ENCODE peak calls at places on chromosome 17, in five cellular contexts. One of them, this sample, is unnamed.

GRCh38 chr17:2484876-2485275 is 26.8 kb downstream of the METTL16 start:
- DNase-seq in GM04504: no peak
- DNase-seq in endothelial cell: no peak
- DNase-seq in dermis blood vessel endothelial cell: no peak
- DNase-seq in activated naive CD4-positive, alpha-beta T cell: no peak
- DNase-seq in this sample: no peak

GRCh38 chr17:65750166-65750565 is 188.7 kb upstream of the AXIN2 start:
- DNase-seq in GM04504: no peak
- DNase-seq in endothelial cell: no peak
- DNase-seq in dermis blood vessel endothelial cell: no peak
- DNase-seq in activated naive CD4-positive, alpha-beta T cell: no peak
- DNase-seq in this sample: no peak

GRCh38 chr17:31378638-31379037 is 12.8 kb upstream of the RAB11FIP4 start:
- DNase-seq in GM04504: no peak
- DNase-seq in endothelial cell: no peak
- DNase-seq in dermis blood vessel endothelial cell: no peak
- DNase-seq in activated naive CD4-positive, alpha-beta T cell: no peak
- DNase-seq in this sample: no peak

GRCh38 chr17:78790552-78790951 is 8.5 kb upstream of the CYTH1 start:
- DNase-seq in GM04504: no peak
- DNase-seq in endothelial cell: no peak
- DNase-seq in dermis blood vessel endothelial cell: no peak
- DNase-seq in activated naive CD4-positive, alpha-beta T cell: no peak
- DNase-seq in this sample: no peak

GRCh38 chr17:81371910-81372760 is 23.1 kb upstream of the BAHCC1 start:
- DNase-seq in GM04504: no peak
- DNase-seq in endothelial cell: peak; percentile 54
- DNase-seq in dermis blood vessel endothelial cell: peak; percentile 74
- DNase-seq in activated naive CD4-positive, alpha-beta T cell: no peak
- DNase-seq in this sample: no peak

GRCh38 chr17:49406791-49407190 is 7.9 kb downstream of the PHB1 start:
- DNase-seq in GM04504: no peak
- DNase-seq in endothelial cell: no peak
- DNase-seq in dermis blood vessel endothelial cell: no peak
- DNase-seq in activated naive CD4-positive, alpha-beta T cell: no peak
- DNase-seq in this sample: no peak

GRCh38 chr17:64240261-64240740 is 22.8 kb downstream of the TEX2 start:
- DNase-seq in GM04504: no peak
- DNase-seq in endothelial cell: no peak
- DNase-seq in dermis blood vessel endothelial cell: peak; percentile 33
- DNase-seq in activated naive CD4-positive, alpha-beta T cell: no peak
- DNase-seq in this sample: no peak

GRCh38 chr17:80106176-80106575 is 4.8 kb downstream of the GAA start:
- DNase-seq in GM04504: no peak
- DNase-seq in endothelial cell: no peak
- DNase-seq in dermis blood vessel endothelial cell: no peak
- DNase-seq in activated naive CD4-positive, alpha-beta T cell: no peak
- DNase-seq in this sample: no peak

GRCh38 chr17:43019418-43019817 is 2.8 kb downstream of the VAT1 start:
- DNase-seq in GM04504: no peak
- DNase-seq in endothelial cell: no peak
- DNase-seq in dermis blood vessel endothelial cell: no peak
- DNase-seq in activated naive CD4-positive, alpha-beta T cell: no peak
- DNase-seq in this sample: no peak

GRCh38 chr17:35694906-35695305 is 36.5 kb upstream of the RASL10B start:
- DNase-seq in GM04504: no peak
- DNase-seq in endothelial cell: no peak
- DNase-seq in dermis blood vessel endothelial cell: no peak
- DNase-seq in activated naive CD4-positive, alpha-beta T cell: no peak
- DNase-seq in this sample: no peak

GRCh38 chr17:61000911-61001310 is 323.3 kb downstream of the BCAS3 start:
- DNase-seq in GM04504: peak; percentile 15
- DNase-seq in endothelial cell: no peak
- DNase-seq in dermis blood vessel endothelial cell: peak; percentile 10
- DNase-seq in activated naive CD4-positive, alpha-beta T cell: no peak
- DNase-seq in this sample: no peak

GRCh38 chr17:61389670-61390478 is 9.8 kb upstream of the TBX2 start:
- DNase-seq in GM04504: no peak
- DNase-seq in endothelial cell: peak; percentile 84
- DNase-seq in dermis blood vessel endothelial cell: peak; percentile 66
- DNase-seq in activated naive CD4-positive, alpha-beta T cell: no peak
- DNase-seq in this sample: no peak

GRCh38 chr17:43524945-43525575 is 21.1 kb downstream of the ETV4 start:
- DNase-seq in GM04504: no peak
- DNase-seq in endothelial cell: no peak
- DNase-seq in dermis blood vessel endothelial cell: no peak
- DNase-seq in activated naive CD4-positive, alpha-beta T cell: no peak
- DNase-seq in this sample: no peak

GRCh38 chr17:5665164-5665563 is 80.9 kb upstream of the NLRP1 start:
- DNase-seq in GM04504: no peak
- DNase-seq in endothelial cell: no peak
- DNase-seq in dermis blood vessel endothelial cell: no peak
- DNase-seq in activated naive CD4-positive, alpha-beta T cell: no peak
- DNase-seq in this sample: no peak

GRCh38 chr17:73976676-73977521 is 226.6 kb upstream of the RPL38 start:
- DNase-seq in GM04504: no peak
- DNase-seq in endothelial cell: no peak
- DNase-seq in dermis blood vessel endothelial cell: no peak
- DNase-seq in activated naive CD4-positive, alpha-beta T cell: no peak
- DNase-seq in this sample: no peak

GRCh38 chr17:68248886-68249872 is 1.3 kb downstream of the AMZ2 start:
- DNase-seq in GM04504: no peak
- DNase-seq in endothelial cell: no peak
- DNase-seq in dermis blood vessel endothelial cell: peak; percentile 17
- DNase-seq in activated naive CD4-positive, alpha-beta T cell: no peak
- DNase-seq in this sample: no peak

GRCh38 chr17:33927732-33928133 is 327.4 kb upstream of the CCL2 start:
- DNase-seq in GM04504: no peak
- DNase-seq in endothelial cell: no peak
- DNase-seq in dermis blood vessel endothelial cell: no peak
- DNase-seq in activated naive CD4-positive, alpha-beta T cell: no peak
- DNase-seq in this sample: no peak

GRCh38 chr17:81735181-81736102 is 23.4 kb downstream of the SLC25A10 start:
- DNase-seq in GM04504: peak; percentile 37
- DNase-seq in endothelial cell: no peak
- DNase-seq in dermis blood vessel endothelial cell: no peak
- DNase-seq in activated naive CD4-positive, alpha-beta T cell: no peak
- DNase-seq in this sample: no peak

GRCh38 chr17:58200024-58200633 is 7.6 kb downstream of the EPX start:
- DNase-seq in GM04504: peak; percentile 17
- DNase-seq in endothelial cell: peak; percentile 78
- DNase-seq in dermis blood vessel endothelial cell: peak; percentile 68
- DNase-seq in activated naive CD4-positive, alpha-beta T cell: peak; percentile 47
- DNase-seq in this sample: no peak

GRCh38 chr17:45305532-45306087 is 11.2 kb downstream of the MAP3K14 start:
- DNase-seq in GM04504: no peak
- DNase-seq in endothelial cell: no peak
- DNase-seq in dermis blood vessel endothelial cell: no peak
- DNase-seq in activated naive CD4-positive, alpha-beta T cell: no peak
- DNase-seq in this sample: no peak

GRCh38 chr17:72984145-72984924 is 108.2 kb downstream of the SLC39A11 start:
- DNase-seq in GM04504: peak; percentile 44
- DNase-seq in endothelial cell: no peak
- DNase-seq in dermis blood vessel endothelial cell: peak; percentile 67
- DNase-seq in activated naive CD4-positive, alpha-beta T cell: no peak
- DNase-seq in this sample: no peak

GRCh38 chr17:69500911-69501429 is 86.5 kb downstream of the MAP2K6 start:
- DNase-seq in GM04504: no peak
- DNase-seq in endothelial cell: no peak
- DNase-seq in dermis blood vessel endothelial cell: no peak
- DNase-seq in activated naive CD4-positive, alpha-beta T cell: no peak
- DNase-seq in this sample: no peak

GRCh38 chr17:42303694-42304093 is 15.4 kb downstream of the STAT5A start:
- DNase-seq in GM04504: no peak
- DNase-seq in endothelial cell: no peak
- DNase-seq in dermis blood vessel endothelial cell: no peak
- DNase-seq in activated naive CD4-positive, alpha-beta T cell: no peak
- DNase-seq in this sample: no peak

GRCh38 chr17:45431531-45432404 is 902 bp downstream of the ARHGAP27 start:
- DNase-seq in GM04504: no peak
- DNase-seq in endothelial cell: peak; percentile 80
- DNase-seq in dermis blood vessel endothelial cell: peak; percentile 64
- DNase-seq in activated naive CD4-positive, alpha-beta T cell: peak; percentile 36
- DNase-seq in this sample: no peak

GRCh38 chr17:40791808-40792436 is 7.8 kb downstream of the KRT28 start:
- DNase-seq in GM04504: peak; percentile 21
- DNase-seq in endothelial cell: no peak
- DNase-seq in dermis blood vessel endothelial cell: peak; percentile 73
- DNase-seq in activated naive CD4-positive, alpha-beta T cell: no peak
- DNase-seq in this sample: no peak

GRCh38 chr17:11269210-11269609 is 28.2 kb downstream of the SHISA6 start:
- DNase-seq in GM04504: no peak
- DNase-seq in endothelial cell: no peak
- DNase-seq in dermis blood vessel endothelial cell: no peak
- DNase-seq in activated naive CD4-positive, alpha-beta T cell: no peak
- DNase-seq in this sample: no peak

GRCh38 chr17:77049440-77049839 is 91.3 kb upstream of the SEC14L1 start:
- DNase-seq in GM04504: peak; percentile 5
- DNase-seq in endothelial cell: no peak
- DNase-seq in dermis blood vessel endothelial cell: no peak
- DNase-seq in activated naive CD4-positive, alpha-beta T cell: no peak
- DNase-seq in this sample: no peak

GRCh38 chr17:81811705-81812570 is 8.0 kb downstream of the GCGR start:
- DNase-seq in GM04504: no peak
- DNase-seq in endothelial cell: no peak
- DNase-seq in dermis blood vessel endothelial cell: no peak
- DNase-seq in activated naive CD4-positive, alpha-beta T cell: no peak
- DNase-seq in this sample: no peak

GRCh38 chr17:72705905-72706395 is 386.5 kb downstream of the SLC39A11 start:
- DNase-seq in GM04504: no peak
- DNase-seq in endothelial cell: no peak
- DNase-seq in dermis blood vessel endothelial cell: no peak
- DNase-seq in activated naive CD4-positive, alpha-beta T cell: no peak
- DNase-seq in this sample: no peak

GRCh38 chr17:15263206-15263579 is 1.9 kb downstream of the PMP22 start:
- DNase-seq in GM04504: peak; percentile 76
- DNase-seq in endothelial cell: peak; percentile 55
- DNase-seq in dermis blood vessel endothelial cell: peak; percentile 69
- DNase-seq in activated naive CD4-positive, alpha-beta T cell: no peak
- DNase-seq in this sample: peak; percentile 43

GRCh38 chr17:38881600-38882191 is 11.8 kb downstream of the LASP1 start:
- DNase-seq in GM04504: no peak
- DNase-seq in endothelial cell: no peak
- DNase-seq in dermis blood vessel endothelial cell: peak; percentile 53
- DNase-seq in activated naive CD4-positive, alpha-beta T cell: no peak
- DNase-seq in this sample: no peak

GRCh38 chr17:66283971-66284370 is 18.4 kb upstream of the PRKCA start:
- DNase-seq in GM04504: no peak
- DNase-seq in endothelial cell: no peak
- DNase-seq in dermis blood vessel endothelial cell: no peak
- DNase-seq in activated naive CD4-positive, alpha-beta T cell: no peak
- DNase-seq in this sample: no peak

GRCh38 chr17:80782536-80783427 is 208.9 kb upstream of the CHMP6 start:
- DNase-seq in GM04504: no peak
- DNase-seq in endothelial cell: no peak
- DNase-seq in dermis blood vessel endothelial cell: peak; percentile 71
- DNase-seq in activated naive CD4-positive, alpha-beta T cell: no peak
- DNase-seq in this sample: no peak

GRCh38 chr17:40194821-40195220 is 17.6 kb downstream of the RAPGEFL1 start:
- DNase-seq in GM04504: no peak
- DNase-seq in endothelial cell: no peak
- DNase-seq in dermis blood vessel endothelial cell: no peak
- DNase-seq in activated naive CD4-positive, alpha-beta T cell: no peak
- DNase-seq in this sample: no peak

GRCh38 chr17:50297407-50297865 is 23.2 kb downstream of the TMEM92 start:
- DNase-seq in GM04504: no peak
- DNase-seq in endothelial cell: peak; percentile 87
- DNase-seq in dermis blood vessel endothelial cell: peak; percentile 82
- DNase-seq in activated naive CD4-positive, alpha-beta T cell: peak; percentile 55
- DNase-seq in this sample: peak; percentile 26

GRCh38 chr17:63740464-63741181 is 976 bp downstream of the STRADA start:
- DNase-seq in GM04504: no peak
- DNase-seq in endothelial cell: no peak
- DNase-seq in dermis blood vessel endothelial cell: peak; percentile 20
- DNase-seq in activated naive CD4-positive, alpha-beta T cell: no peak
- DNase-seq in this sample: no peak

GRCh38 chr17:35312790-35313711 is 60.4 kb downstream of the SLFN11 start:
- DNase-seq in GM04504: no peak
- DNase-seq in endothelial cell: peak; percentile 46
- DNase-seq in dermis blood vessel endothelial cell: peak; percentile 85
- DNase-seq in activated naive CD4-positive, alpha-beta T cell: no peak
- DNase-seq in this sample: no peak

GRCh38 chr17:79420318-79421243 is 190.3 kb downstream of the RBFOX3 start:
- DNase-seq in GM04504: no peak
- DNase-seq in endothelial cell: peak; percentile 26
- DNase-seq in dermis blood vessel endothelial cell: peak; percentile 11
- DNase-seq in activated naive CD4-positive, alpha-beta T cell: no peak
- DNase-seq in this sample: no peak

GRCh38 chr17:48578616-48579560 is 738 bp upstream of the HOXB4 start:
- DNase-seq in GM04504: no peak
- DNase-seq in endothelial cell: no peak
- DNase-seq in dermis blood vessel endothelial cell: peak; percentile 73
- DNase-seq in activated naive CD4-positive, alpha-beta T cell: no peak
- DNase-seq in this sample: no peak